ENCODE peak calls at places on chromosome 20, in nine cellular contexts. One of them, this sample, is unnamed.

GRCh38 chr20:9407805-9408421 is 106.5 kb upstream of the LAMP5 start:
- DNase-seq in cardiac muscle cell: peak
- DNase-seq in Peyer's patch: peak
- DNase-seq in psoas muscle: no peak
- DNase-seq in HCT116: peak
- DNase-seq in lower lobe of right lung: no peak
- DNase-seq in CD8-positive, alpha-beta T cell: no peak
- DNase-seq in GM23338: peak
- DNase-seq in thoracic aorta: peak
- DNase-seq in this sample: no peak

GRCh38 chr20:17583126-17583525 is 13.3 kb downstream of the DSTN start:
- DNase-seq in cardiac muscle cell: no peak
- DNase-seq in psoas muscle: no peak
- DNase-seq in HCT116: no peak
- DNase-seq in GM23338: no peak
- DNase-seq in CD8-positive, alpha-beta T cell: no peak
- DNase-seq in lower lobe of right lung: no peak
- DNase-seq in thoracic aorta: no peak
- DNase-seq in Peyer's patch: no peak
- DNase-seq in this sample: no peak

GRCh38 chr20:50883856-50884255 is 47.4 kb downstream of the ADNP start:
- DNase-seq in psoas muscle: no peak
- DNase-seq in CD8-positive, alpha-beta T cell: no peak
- DNase-seq in cardiac muscle cell: no peak
- DNase-seq in HCT116: no peak
- DNase-seq in Peyer's patch: no peak
- DNase-seq in GM23338: peak
- DNase-seq in thoracic aorta: no peak
- DNase-seq in lower lobe of right lung: no peak
- DNase-seq in this sample: no peak

GRCh38 chr20:43516251-43516824 is 8.8 kb downstream of the L3MBTL1 start:
- DNase-seq in Peyer's patch: no peak
- DNase-seq in lower lobe of right lung: no peak
- DNase-seq in psoas muscle: no peak
- DNase-seq in CD8-positive, alpha-beta T cell: no peak
- DNase-seq in cardiac muscle cell: no peak
- DNase-seq in HCT116: no peak
- DNase-seq in thoracic aorta: no peak
- DNase-seq in GM23338: no peak
- DNase-seq in this sample: no peak

GRCh38 chr20:37807901-37808751 is 94.8 kb upstream of the VSTM2L start:
- DNase-seq in Peyer's patch: no peak
- DNase-seq in lower lobe of right lung: no peak
- DNase-seq in HCT116: no peak
- DNase-seq in cardiac muscle cell: no peak
- DNase-seq in psoas muscle: no peak
- DNase-seq in thoracic aorta: no peak
- DNase-seq in CD8-positive, alpha-beta T cell: no peak
- DNase-seq in GM23338: no peak
- DNase-seq in this sample: no peak

GRCh38 chr20:17645546-17646208 is 36.4 kb downstream of the RRBP1 start:
- DNase-seq in psoas muscle: peak
- DNase-seq in GM23338: no peak
- DNase-seq in Peyer's patch: no peak
- DNase-seq in CD8-positive, alpha-beta T cell: no peak
- DNase-seq in thoracic aorta: no peak
- DNase-seq in HCT116: no peak
- DNase-seq in cardiac muscle cell: no peak
- DNase-seq in lower lobe of right lung: peak
- DNase-seq in this sample: no peak

GRCh38 chr20:31713312-31714049 is 9.2 kb downstream of the BCL2L1 start:
- DNase-seq in thoracic aorta: peak
- DNase-seq in psoas muscle: peak
- DNase-seq in Peyer's patch: no peak
- DNase-seq in GM23338: peak
- DNase-seq in cardiac muscle cell: no peak
- DNase-seq in HCT116: peak
- DNase-seq in lower lobe of right lung: peak
- DNase-seq in CD8-positive, alpha-beta T cell: no peak
- DNase-seq in this sample: peak

GRCh38 chr20:43955244-43956191 is 40.9 kb downstream of the TOX2 start:
- DNase-seq in GM23338: no peak
- DNase-seq in psoas muscle: no peak
- DNase-seq in cardiac muscle cell: no peak
- DNase-seq in Peyer's patch: no peak
- DNase-seq in CD8-positive, alpha-beta T cell: no peak
- DNase-seq in HCT116: peak
- DNase-seq in lower lobe of right lung: no peak
- DNase-seq in thoracic aorta: peak
- DNase-seq in this sample: no peak

GRCh38 chr20:32457476-32457986 is 99.4 kb downstream of the ASXL1 start:
- DNase-seq in cardiac muscle cell: peak
- DNase-seq in HCT116: no peak
- DNase-seq in psoas muscle: peak
- DNase-seq in lower lobe of right lung: peak
- DNase-seq in GM23338: peak
- DNase-seq in Peyer's patch: no peak
- DNase-seq in thoracic aorta: no peak
- DNase-seq in CD8-positive, alpha-beta T cell: no peak
- DNase-seq in this sample: no peak

GRCh38 chr20:47720636-47721427 is 64.4 kb downstream of the SULF2 start:
- DNase-seq in psoas muscle: no peak
- DNase-seq in HCT116: no peak
- DNase-seq in lower lobe of right lung: no peak
- DNase-seq in Peyer's patch: no peak
- DNase-seq in thoracic aorta: no peak
- DNase-seq in CD8-positive, alpha-beta T cell: no peak
- DNase-seq in cardiac muscle cell: no peak
- DNase-seq in GM23338: no peak
- DNase-seq in this sample: no peak

GRCh38 chr20:53354314-53354713 is 239.3 kb downstream of the ZNF217 start:
- DNase-seq in thoracic aorta: no peak
- DNase-seq in cardiac muscle cell: no peak
- DNase-seq in GM23338: no peak
- DNase-seq in Peyer's patch: no peak
- DNase-seq in lower lobe of right lung: no peak
- DNase-seq in psoas muscle: no peak
- DNase-seq in CD8-positive, alpha-beta T cell: no peak
- DNase-seq in HCT116: no peak
- DNase-seq in this sample: no peak

GRCh38 chr20:11032611-11033010 is 358.8 kb upstream of the JAG1 start:
- DNase-seq in thoracic aorta: no peak
- DNase-seq in GM23338: peak
- DNase-seq in lower lobe of right lung: no peak
- DNase-seq in HCT116: no peak
- DNase-seq in Peyer's patch: no peak
- DNase-seq in CD8-positive, alpha-beta T cell: no peak
- DNase-seq in cardiac muscle cell: no peak
- DNase-seq in psoas muscle: no peak
- DNase-seq in this sample: no peak

GRCh38 chr20:37837934-37838333 is 65.0 kb upstream of the VSTM2L start:
- DNase-seq in Peyer's patch: no peak
- DNase-seq in CD8-positive, alpha-beta T cell: no peak
- DNase-seq in psoas muscle: no peak
- DNase-seq in cardiac muscle cell: no peak
- DNase-seq in GM23338: no peak
- DNase-seq in thoracic aorta: no peak
- DNase-seq in lower lobe of right lung: no peak
- DNase-seq in HCT116: no peak
- DNase-seq in this sample: no peak

GRCh38 chr20:635609-636338 is 17.2 kb downstream of the SRXN1 start:
- DNase-seq in HCT116: no peak
- DNase-seq in psoas muscle: no peak
- DNase-seq in GM23338: no peak
- DNase-seq in lower lobe of right lung: no peak
- DNase-seq in Peyer's patch: no peak
- DNase-seq in thoracic aorta: no peak
- DNase-seq in CD8-positive, alpha-beta T cell: no peak
- DNase-seq in cardiac muscle cell: no peak
- DNase-seq in this sample: no peak

GRCh38 chr20:23130622-23130916 is 44.4 kb upstream of the CD93 start:
- DNase-seq in HCT116: no peak
- DNase-seq in lower lobe of right lung: no peak
- DNase-seq in CD8-positive, alpha-beta T cell: no peak
- DNase-seq in GM23338: no peak
- DNase-seq in Peyer's patch: no peak
- DNase-seq in thoracic aorta: no peak
- DNase-seq in psoas muscle: no peak
- DNase-seq in cardiac muscle cell: no peak
- DNase-seq in this sample: no peak

DNA sequence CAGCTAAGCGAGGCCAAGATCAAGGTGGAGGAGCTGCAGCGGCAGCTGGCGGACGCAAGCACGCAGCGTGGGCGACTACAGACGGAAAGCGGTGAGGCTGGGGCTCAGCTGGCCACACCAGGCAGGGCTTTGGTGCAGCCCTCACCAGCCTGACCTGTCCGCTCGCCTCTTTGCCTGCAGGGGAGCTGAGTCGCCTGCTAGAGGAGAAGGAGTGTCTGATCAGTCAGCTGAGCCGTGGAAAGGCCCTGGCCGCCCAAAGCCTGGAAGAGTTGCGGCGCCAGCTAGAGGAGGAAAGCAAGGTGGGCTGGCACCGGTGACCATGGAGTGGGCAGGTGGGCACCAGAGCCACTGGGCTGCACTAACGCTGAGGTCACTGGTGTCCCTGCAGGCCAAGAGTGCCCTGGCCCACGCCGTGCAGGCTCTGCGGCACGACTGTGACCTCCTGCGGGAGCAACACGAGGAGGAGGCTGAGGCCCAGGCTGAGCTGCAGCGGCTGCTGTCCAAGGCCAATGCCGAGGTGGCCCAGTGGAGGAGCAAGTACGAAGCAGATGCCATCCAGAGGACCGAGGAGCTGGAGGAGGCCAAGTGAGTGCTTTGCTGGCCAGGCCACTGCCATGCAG is 42.8 kb downstream of the MYH7B start:
- DNase-seq in Peyer's patch: no peak
- DNase-seq in thoracic aorta: no peak
- DNase-seq in CD8-positive, alpha-beta T cell: no peak
- DNase-seq in HCT116: no peak
- DNase-seq in lower lobe of right lung: no peak
- DNase-seq in cardiac muscle cell: no peak
- DNase-seq in GM23338: peak
- DNase-seq in psoas muscle: no peak
- DNase-seq in this sample: no peak
- TF ChIP-seq CTCF in Peyer's patch: no peak
- TF ChIP-seq CTCF in thoracic aorta: no peak
- TF ChIP-seq CTCF in CD8-positive, alpha-beta T cell: no peak
- TF ChIP-seq CTCF in HCT116: no peak
- TF ChIP-seq CTCF in lower lobe of right lung: no peak
- TF ChIP-seq CTCF in cardiac muscle cell: no peak
- TF ChIP-seq CTCF in GM23338: peak
- TF ChIP-seq CTCF in psoas muscle: no peak
- TF ChIP-seq CTCF in this sample: no peak

GRCh38 chr20:57950764-57951163 is 240.9 kb upstream of the PMEPA1 start:
- DNase-seq in Peyer's patch: no peak
- DNase-seq in CD8-positive, alpha-beta T cell: no peak
- DNase-seq in thoracic aorta: no peak
- DNase-seq in GM23338: no peak
- DNase-seq in HCT116: no peak
- DNase-seq in lower lobe of right lung: no peak
- DNase-seq in psoas muscle: no peak
- DNase-seq in cardiac muscle cell: no peak
- DNase-seq in this sample: no peak

GRCh38 chr20:57946559-57947315 is 236.9 kb upstream of the PMEPA1 start:
- DNase-seq in psoas muscle: no peak
- DNase-seq in Peyer's patch: no peak
- DNase-seq in GM23338: no peak
- DNase-seq in thoracic aorta: no peak
- DNase-seq in cardiac muscle cell: no peak
- DNase-seq in lower lobe of right lung: no peak
- DNase-seq in CD8-positive, alpha-beta T cell: no peak
- DNase-seq in HCT116: no peak
- DNase-seq in this sample: no peak

GRCh38 chr20:57948177-57948955 is 238.6 kb upstream of the PMEPA1 start:
- DNase-seq in GM23338: no peak
- DNase-seq in cardiac muscle cell: no peak
- DNase-seq in Peyer's patch: no peak
- DNase-seq in HCT116: no peak
- DNase-seq in lower lobe of right lung: no peak
- DNase-seq in CD8-positive, alpha-beta T cell: no peak
- DNase-seq in thoracic aorta: no peak
- DNase-seq in psoas muscle: no peak
- DNase-seq in this sample: no peak

GRCh38 chr20:57944988-57945387 is 235.2 kb upstream of the PMEPA1 start:
- DNase-seq in Peyer's patch: no peak
- DNase-seq in psoas muscle: no peak
- DNase-seq in GM23338: no peak
- DNase-seq in HCT116: no peak
- DNase-seq in thoracic aorta: no peak
- DNase-seq in CD8-positive, alpha-beta T cell: no peak
- DNase-seq in lower lobe of right lung: no peak
- DNase-seq in cardiac muscle cell: no peak
- DNase-seq in this sample: no peak

GRCh38 chr20:57947421-57948176 is 237.8 kb upstream of the PMEPA1 start:
- DNase-seq in lower lobe of right lung: no peak
- DNase-seq in CD8-positive, alpha-beta T cell: no peak
- DNase-seq in GM23338: no peak
- DNase-seq in cardiac muscle cell: no peak
- DNase-seq in psoas muscle: no peak
- DNase-seq in thoracic aorta: no peak
- DNase-seq in HCT116: no peak
- DNase-seq in Peyer's patch: no peak
- DNase-seq in this sample: no peak
- H3K4me3 ChIP-seq in lower lobe of right lung: no peak
- H3K4me3 ChIP-seq in CD8-positive, alpha-beta T cell: no peak
- H3K4me3 ChIP-seq in GM23338: no peak
- H3K4me3 ChIP-seq in cardiac muscle cell: no peak
- H3K4me3 ChIP-seq in psoas muscle: no peak
- H3K4me3 ChIP-seq in thoracic aorta: no peak
- H3K4me3 ChIP-seq in HCT116: no peak
- H3K4me3 ChIP-seq in Peyer's patch: no peak
- H3K4me3 ChIP-seq in this sample: no peak

GRCh38 chr20:3106658-3107463 is 22.3 kb upstream of the AVP start:
- DNase-seq in lower lobe of right lung: no peak
- DNase-seq in thoracic aorta: no peak
- DNase-seq in cardiac muscle cell: no peak
- DNase-seq in psoas muscle: no peak
- DNase-seq in Peyer's patch: no peak
- DNase-seq in HCT116: no peak
- DNase-seq in GM23338: peak
- DNase-seq in CD8-positive, alpha-beta T cell: no peak
- DNase-seq in this sample: no peak
- H3K27ac ChIP-seq in lower lobe of right lung: no peak
- H3K27ac ChIP-seq in thoracic aorta: no peak
- H3K27ac ChIP-seq in cardiac muscle cell: no peak
- H3K27ac ChIP-seq in psoas muscle: no peak
- H3K27ac ChIP-seq in Peyer's patch: no peak
- H3K27ac ChIP-seq in HCT116: no peak
- H3K27ac ChIP-seq in GM23338: no peak
- H3K27ac ChIP-seq in CD8-positive, alpha-beta T cell: no peak
- H3K27ac ChIP-seq in this sample: no peak

DNA sequence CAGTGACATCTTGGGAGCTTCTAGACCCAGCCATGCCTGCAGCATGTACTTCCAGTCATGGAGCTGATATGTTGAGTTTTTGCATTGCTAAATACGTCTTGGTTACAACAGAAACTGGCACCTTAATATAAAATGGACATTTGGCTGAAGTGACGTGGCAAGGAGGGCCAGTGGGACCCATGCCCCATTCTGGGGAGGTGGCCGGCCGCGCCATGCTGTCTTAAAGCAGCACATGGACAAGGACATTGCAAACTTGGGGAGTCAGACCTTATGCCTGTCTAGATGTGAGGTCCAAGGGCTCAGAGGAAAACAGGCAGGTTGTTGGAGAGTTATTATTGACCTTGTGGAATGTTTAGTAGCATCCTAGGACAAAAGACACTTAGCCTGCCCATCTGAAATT is 588.0 kb upstream of the CDH4 start:
- DNase-seq in GM23338: no peak
- DNase-seq in cardiac muscle cell: no peak
- DNase-seq in lower lobe of right lung: no peak
- DNase-seq in HCT116: no peak
- DNase-seq in psoas muscle: no peak
- DNase-seq in CD8-positive, alpha-beta T cell: no peak
- DNase-seq in Peyer's patch: no peak
- DNase-seq in thoracic aorta: no peak
- DNase-seq in this sample: no peak
- TF ChIP-seq CTCF in GM23338: no peak
- TF ChIP-seq CTCF in cardiac muscle cell: no peak
- TF ChIP-seq CTCF in lower lobe of right lung: no peak
- TF ChIP-seq CTCF in HCT116: no peak
- TF ChIP-seq CTCF in psoas muscle: no peak
- TF ChIP-seq CTCF in CD8-positive, alpha-beta T cell: no peak
- TF ChIP-seq CTCF in Peyer's patch: no peak
- TF ChIP-seq CTCF in thoracic aorta: no peak
- TF ChIP-seq CTCF in this sample: no peak